ENCODE peak calls at places on chromosome 10, in eight cellular contexts. K, R, C, H, F, N, T and G are unnamed samples.

GRCh38 chr10:12055722-12056121 is 13.0 kb upstream of the DHTKD1 start:
- DNase-seq in K (no peak), R (no peak), C (no peak), H (no peak), F (no peak), N (no peak), T (no peak), G (no peak)

GRCh38 chr10:110268442-110268841 is 36.3 kb downstream of the SMNDC1 start:
- DNase-seq in K (no peak), R (no peak), C (no peak), H (no peak), F (no peak), N (peak), T (no peak), G (no peak)

GRCh38 chr10:62047240-62047897 is 145.9 kb downstream of the ARID5B start:
- DNase-seq in K (no peak), R (no peak), C (no peak), H (no peak), F (no peak), N (no peak), T (peak), G (no peak)

GRCh38 chr10:25075825-25076224 is 59.4 kb downstream of the THNSL1 start:
- DNase-seq in K (no peak), R (peak), C (no peak), H (no peak), F (no peak), N (no peak), T (no peak), G (no peak)

GRCh38 chr10:28812384-28813372 is 135.4 kb downstream of the BAMBI start:
- DNase-seq in K (no peak), R (no peak), C (no peak), H (no peak), F (no peak), N (no peak), T (no peak), G (no peak)

GRCh38 chr10:43203491-43204393 is 63.1 kb downstream of the RASGEF1A start:
- DNase-seq in K (no peak), R (no peak), C (peak), H (peak), F (peak), N (peak), T (no peak), G (peak)

GRCh38 chr10:119526606-119527592 is 15.6 kb downstream of the RGS10 start:
- DNase-seq in K (no peak), R (no peak), C (no peak), H (peak), F (peak), N (no peak), T (no peak), G (no peak)

GRCh38 chr10:89203237-89203636 is 3.9 kb downstream of the CH25H start:
- DNase-seq in K (no peak), R (no peak), C (no peak), H (no peak), F (no peak), N (no peak), T (no peak), G (no peak)

GRCh38 chr10:110568055-110568735 is 700 bp downstream of the SMC3 start:
- DNase-seq in K (no peak), R (no peak), C (no peak), H (peak), F (peak), N (peak), T (peak), G (no peak)

GRCh38 chr10:5413012-5413938 is 918 bp downstream of the NET1 start:
- DNase-seq in K (peak), R (no peak), C (no peak), H (no peak), F (peak), N (no peak), T (peak), G (no peak)

GRCh38 chr10:63421591-63421990 is 44.2 kb downstream of the JMJD1C start:
- DNase-seq in K (no peak), R (no peak), C (no peak), H (no peak), F (no peak), N (no peak), T (no peak), G (no peak)

GRCh38 chr10:22183771-22184466 is 33.9 kb downstream of the EBLN1 start:
- DNase-seq in K (no peak), R (no peak), C (no peak), H (no peak), F (peak), N (no peak), T (no peak), G (no peak)

GRCh38 chr10:86899670-86900276 is 57.6 kb downstream of the MMRN2 start:
- DNase-seq in K (peak), R (peak), C (peak), H (no peak), F (peak), N (peak), T (peak), G (peak)

GRCh38 chr10:132904169-132904813 is 38.1 kb downstream of the CFAP46 start:
- DNase-seq in K (peak), R (no peak), C (peak), H (peak), F (peak), N (peak), T (peak), G (no peak)

GRCh38 chr10:49220031-49220430 is 31.8 kb upstream of the TMEM273 start:
- DNase-seq in K (no peak), R (no peak), C (no peak), H (no peak), F (no peak), N (no peak), T (peak), G (no peak)

GRCh38 chr10:71818674-71819260 is 32.3 kb downstream of the PSAP start:
- DNase-seq in K (no peak), R (no peak), C (no peak), H (peak), F (no peak), N (no peak), T (no peak), G (no peak)

GRCh38 chr10:86258940-86259339 is 107.7 kb downstream of the GRID1 start:
- DNase-seq in K (no peak), R (no peak), C (no peak), H (peak), F (no peak), N (peak), T (no peak), G (no peak)

GRCh38 chr10:110609592-110609991 is 34.5 kb upstream of the RBM20 start:
- DNase-seq in K (no peak), R (no peak), C (no peak), H (no peak), F (peak), N (no peak), T (no peak), G (no peak)

GRCh38 chr10:103492655-103493261 is 747 bp upstream of the NEURL1 start:
- DNase-seq in K (no peak), R (no peak), C (no peak), H (no peak), F (no peak), N (no peak), T (no peak), G (no peak)
- H3K4me3 ChIP-seq in K (no peak), R (peak), C (no peak), H (peak), F (peak), N (peak), T (no peak), G (peak)

DNA sequence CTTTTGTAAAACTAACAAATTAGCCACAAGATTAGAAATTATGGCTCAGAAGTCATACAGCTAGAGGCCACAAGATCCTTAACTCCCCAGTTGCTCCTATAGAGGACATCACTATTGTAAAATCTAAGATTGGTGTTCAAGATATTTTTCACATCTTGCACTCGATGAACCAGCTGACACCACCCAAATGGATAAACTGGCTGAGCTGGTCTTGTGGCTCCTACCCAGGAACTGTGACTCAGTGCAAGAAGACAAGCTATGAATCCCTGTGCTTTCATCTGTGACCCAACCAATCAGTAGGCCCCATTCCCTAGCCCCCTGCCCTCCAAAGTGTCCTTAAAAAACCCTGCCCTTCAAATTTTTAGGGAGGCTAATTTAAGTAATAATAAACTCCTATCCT is 27.9 kb upstream of the R3HCC1L start:
- DNase-seq in K (no peak), R (peak), C (no peak), H (no peak), F (no peak), N (no peak), T (no peak), G (no peak)
- H3K4me3 ChIP-seq in K (no peak), R (no peak), C (no peak), H (no peak), F (no peak), N (no peak), T (no peak), G (no peak)

GRCh38 chr10:80201592-80202256 is 3.6 kb downstream of the ANXA11 start:
- DNase-seq in K (no peak), R (no peak), C (no peak), H (no peak), F (no peak), N (peak), T (no peak), G (no peak)
- H3K4me3 ChIP-seq in K (no peak), R (no peak), C (no peak), H (no peak), F (no peak), N (no peak), T (peak), G (no peak)

GRCh38 chr10:73997806-73998622 is at the start of gene VCL:
- DNase-seq in K (peak), R (peak), C (no peak), H (peak), F (peak), N (peak), T (peak), G (peak)

GRCh38 chr10:73997479-73997805 is 474 bp upstream of the VCL start:
- DNase-seq in K (no peak), R (peak), C (peak), H (no peak), F (no peak), N (no peak), T (no peak), G (no peak)

GRCh38 chr10:73998623-73999622 is 1.0 kb downstream of the VCL start:
- DNase-seq in K (peak), R (peak), C (no peak), H (peak), F (peak), N (peak), T (peak), G (peak)

GRCh38 chr10:73999703-74000102 is 1.8 kb downstream of the VCL start:
- DNase-seq in K (no peak), R (no peak), C (no peak), H (no peak), F (no peak), N (no peak), T (peak), G (no peak)

GRCh38 chr10:74000892-74001669 is 3.2 kb downstream of the VCL start:
- DNase-seq in K (no peak), R (no peak), C (no peak), H (no peak), F (no peak), N (no peak), T (no peak), G (no peak)
- H3K4me3 ChIP-seq in K (peak), R (peak), C (peak), H (no peak), F (peak), N (peak), T (peak), G (no peak)

GRCh38 chr10:123429631-123430257 is 236.4 kb upstream of the GPR26 start:
- DNase-seq in K (no peak), R (no peak), C (no peak), H (no peak), F (no peak), N (no peak), T (peak), G (no peak)

GRCh38 chr10:123433539-123433938 is 232.6 kb upstream of the GPR26 start:
- DNase-seq in K (no peak), R (no peak), C (no peak), H (no peak), F (no peak), N (no peak), T (no peak), G (no peak)

GRCh38 chr10:123434435-123435039 is 231.6 kb upstream of the GPR26 start:
- DNase-seq in K (no peak), R (no peak), C (no peak), H (peak), F (no peak), N (no peak), T (no peak), G (no peak)
- H3K4me3 ChIP-seq in K (no peak), R (no peak), C (no peak), H (no peak), F (no peak), N (no peak), T (no peak), G (no peak)